ENCODE peak calls at places on chromosomes 6 and 20, in four cellular contexts. One of them, this sample, is unnamed.

GRCh38 chr6:148457137-148457842 is 114.7 kb downstream of the SASH1 start:
- DNase-seq in upper lobe of right lung: no peak
- DNase-seq in G401: no peak
- DNase-seq in neuronal stem cell: no peak
- DNase-seq in this sample: no peak

GRCh38 chr6:11093065-11093590 is 506 bp upstream of the SMIM13 start:
- DNase-seq in G401: no peak
- DNase-seq in upper lobe of right lung: no peak
- DNase-seq in neuronal stem cell: no peak
- DNase-seq in this sample: no peak

GRCh38 chr6:22766979-22767378 is 197.6 kb downstream of the HDGFL1 start:
- DNase-seq in neuronal stem cell: no peak
- DNase-seq in G401: no peak
- DNase-seq in upper lobe of right lung: no peak
- DNase-seq in this sample: no peak

GRCh38 chr6:52548353-52548713 is 28.5 kb downstream of the TRAM2 start:
- DNase-seq in G401: no peak
- DNase-seq in neuronal stem cell: no peak
- DNase-seq in upper lobe of right lung: no peak
- DNase-seq in this sample: no peak

GRCh38 chr6:108432792-108433191 is 127.9 kb upstream of the FOXO3 start:
- DNase-seq in upper lobe of right lung: no peak
- DNase-seq in neuronal stem cell: no peak
- DNase-seq in G401: no peak
- DNase-seq in this sample: no peak

GRCh38 chr6:56024931-56025330 is 149.5 kb upstream of the BMP5 start:
- DNase-seq in G401: no peak
- DNase-seq in neuronal stem cell: no peak
- DNase-seq in upper lobe of right lung: no peak
- DNase-seq in this sample: no peak

GRCh38 chr6:15520616-15521203 is 142.1 kb downstream of the DTNBP1 start:
- DNase-seq in upper lobe of right lung: peak
- DNase-seq in neuronal stem cell: no peak
- DNase-seq in G401: no peak
- DNase-seq in this sample: no peak

GRCh38 chr6:90088009-90088408 is 193.7 kb downstream of the GJA10 start:
- DNase-seq in neuronal stem cell: no peak
- DNase-seq in G401: no peak
- DNase-seq in upper lobe of right lung: no peak
- DNase-seq in this sample: peak

GRCh38 chr20:7355056-7355455 is 585.2 kb downstream of the HAO1 start:
- DNase-seq in G401: no peak
- DNase-seq in neuronal stem cell: no peak
- DNase-seq in upper lobe of right lung: no peak
- DNase-seq in this sample: no peak

GRCh38 chr20:5510446-5510845 is 193.7 kb upstream of the PROKR2 start:
- DNase-seq in G401: no peak
- DNase-seq in upper lobe of right lung: no peak
- DNase-seq in neuronal stem cell: peak
- DNase-seq in this sample: no peak

GRCh38 chr20:35523298-35523888 is 6.1 kb downstream of the C20orf173 start:
- DNase-seq in G401: no peak
- DNase-seq in upper lobe of right lung: no peak
- DNase-seq in neuronal stem cell: no peak
- DNase-seq in this sample: no peak

GRCh38 chr20:3909952-3910366 is 20.8 kb downstream of the PANK2 start:
- DNase-seq in upper lobe of right lung: no peak
- DNase-seq in neuronal stem cell: no peak
- DNase-seq in G401: no peak
- DNase-seq in this sample: no peak

GRCh38 chr6:54717849-54718455 is 128.6 kb upstream of the FAM83B start:
- DNase-seq in neuronal stem cell: peak
- DNase-seq in upper lobe of right lung: no peak
- DNase-seq in G401: peak
- DNase-seq in this sample: no peak

GRCh38 chr20:63658749-63659187 is 656 bp downstream of the RTEL1 start:
- DNase-seq in neuronal stem cell: no peak
- DNase-seq in upper lobe of right lung: peak
- DNase-seq in G401: no peak
- DNase-seq in this sample: no peak

GRCh38 chr20:2740702-2741101 is 48.1 kb downstream of the EBF4 start:
- DNase-seq in G401: no peak
- DNase-seq in upper lobe of right lung: no peak
- DNase-seq in neuronal stem cell: no peak
- DNase-seq in this sample: no peak

GRCh38 chr6:24996145-24996836 is 60.5 kb upstream of the RIPOR2 start:
- DNase-seq in G401: no peak
- DNase-seq in upper lobe of right lung: no peak
- DNase-seq in neuronal stem cell: no peak
- DNase-seq in this sample: no peak

This sample was measured in retinal pigment epithelial cell.